ENCODE peak calls at places on chromosomes 6 and 20, in four cellular contexts. One of them, this sample, is unnamed.

GRCh38 chr6:108797951-108798671 is 50.1 kb upstream of the ARMC2 start:
- DNase-seq in astrocyte of the spinal cord: no peak
- DNase-seq in mesendoderm: no peak
- DNase-seq in AG08396: no peak
- DNase-seq in this sample: no peak

GRCh38 chr6:112296122-112296521 is 41.8 kb upstream of the LAMA4 start:
- DNase-seq in AG08396: peak
- DNase-seq in mesendoderm: peak
- DNase-seq in astrocyte of the spinal cord: peak
- DNase-seq in this sample: no peak

GRCh38 chr6:42278131-42278853 is 60.6 kb upstream of the MRPS10 start:
- DNase-seq in AG08396: no peak
- DNase-seq in mesendoderm: no peak
- DNase-seq in astrocyte of the spinal cord: no peak
- DNase-seq in this sample: no peak

GRCh38 chr6:76481101-76481500 is 408.6 kb upstream of the IMPG1 start:
- DNase-seq in astrocyte of the spinal cord: no peak
- DNase-seq in AG08396: no peak
- DNase-seq in mesendoderm: peak
- DNase-seq in this sample: no peak

GRCh38 chr6:21679761-21680265 is 86.3 kb downstream of the SOX4 start:
- DNase-seq in AG08396: peak
- DNase-seq in mesendoderm: peak
- DNase-seq in astrocyte of the spinal cord: peak
- DNase-seq in this sample: no peak

GRCh38 chr6:157562997-157563396 is 182.0 kb downstream of the ZDHHC14 start:
- DNase-seq in AG08396: no peak
- DNase-seq in mesendoderm: no peak
- DNase-seq in astrocyte of the spinal cord: no peak
- DNase-seq in this sample: no peak

GRCh38 chr6:87105823-87106222 is 10.9 kb upstream of the CGA start:
- DNase-seq in AG08396: no peak
- DNase-seq in mesendoderm: no peak
- DNase-seq in astrocyte of the spinal cord: peak
- DNase-seq in this sample: no peak

GRCh38 chr6:15420959-15421438 is 175.1 kb downstream of the JARID2 start:
- DNase-seq in astrocyte of the spinal cord: no peak
- DNase-seq in mesendoderm: peak
- DNase-seq in AG08396: no peak
- DNase-seq in this sample: no peak

GRCh38 chr20:50376888-50377459 is 133.2 kb upstream of the PTPN1 start:
- DNase-seq in AG08396: no peak
- DNase-seq in mesendoderm: no peak
- DNase-seq in astrocyte of the spinal cord: no peak
- DNase-seq in this sample: no peak

GRCh38 chr6:2147737-2148448 is 97.5 kb downstream of the GMDS start:
- DNase-seq in AG08396: no peak
- DNase-seq in mesendoderm: no peak
- DNase-seq in astrocyte of the spinal cord: peak
- DNase-seq in this sample: no peak

GRCh38 chr6:108544586-108544985 is 16.1 kb upstream of the FOXO3 start:
- DNase-seq in mesendoderm: peak
- DNase-seq in AG08396: peak
- DNase-seq in astrocyte of the spinal cord: no peak
- DNase-seq in this sample: no peak

GRCh38 chr6:56962451-56962850 is 7.5 kb downstream of the BEND6 start:
- DNase-seq in astrocyte of the spinal cord: peak
- DNase-seq in AG08396: no peak
- DNase-seq in mesendoderm: no peak
- DNase-seq in this sample: no peak

GRCh38 chr6:135221505-135221904 is 40.4 kb downstream of the MYB start:
- DNase-seq in AG08396: no peak
- DNase-seq in astrocyte of the spinal cord: no peak
- DNase-seq in mesendoderm: no peak
- DNase-seq in this sample: no peak

GRCh38 chr6:90028080-90028778 is 134.0 kb downstream of the GJA10 start:
- DNase-seq in mesendoderm: no peak
- DNase-seq in AG08396: no peak
- DNase-seq in astrocyte of the spinal cord: no peak
- DNase-seq in this sample: no peak

GRCh38 chr20:36493801-36494114 is 47.6 kb upstream of the MYL9 start:
- DNase-seq in mesendoderm: no peak
- DNase-seq in AG08396: peak
- DNase-seq in astrocyte of the spinal cord: peak
- DNase-seq in this sample: no peak

GRCh38 chr20:13494019-13494418 is 144.7 kb downstream of the TASP1 start:
- DNase-seq in AG08396: no peak
- DNase-seq in astrocyte of the spinal cord: no peak
- DNase-seq in mesendoderm: no peak
- DNase-seq in this sample: no peak

GRCh38 chr20:61953789-61954125 is 111.9 kb downstream of the TAF4 start:
- DNase-seq in mesendoderm: no peak
- DNase-seq in AG08396: no peak
- DNase-seq in astrocyte of the spinal cord: no peak
- DNase-seq in this sample: no peak

GRCh38 chr20:63082308-63082938 is 75.7 kb upstream of the BHLHE23 start:
- DNase-seq in mesendoderm: peak
- DNase-seq in AG08396: peak
- DNase-seq in astrocyte of the spinal cord: peak
- DNase-seq in this sample: no peak

GRCh38 chr20:57378646-57379262 is 12.4 kb upstream of the RBM38 start:
- DNase-seq in astrocyte of the spinal cord: no peak
- DNase-seq in mesendoderm: no peak
- DNase-seq in AG08396: no peak
- DNase-seq in this sample: no peak

GRCh38 chr6:75402296-75402695 is 91.3 kb downstream of the FILIP1 start:
- DNase-seq in mesendoderm: no peak
- DNase-seq in AG08396: peak
- DNase-seq in astrocyte of the spinal cord: peak
- DNase-seq in this sample: no peak

GRCh38 chr6:13923527-13924145 is 1.1 kb upstream of the RNF182 start:
- DNase-seq in mesendoderm: peak
- DNase-seq in astrocyte of the spinal cord: peak
- DNase-seq in AG08396: peak
- DNase-seq in this sample: no peak

GRCh38 chr6:259901-260508 is 32.3 kb upstream of the DUSP22 start:
- DNase-seq in astrocyte of the spinal cord: no peak
- DNase-seq in AG08396: no peak
- DNase-seq in mesendoderm: no peak
- DNase-seq in this sample: no peak

GRCh38 chr6:52574709-52575489 is 2.0 kb downstream of the TRAM2 start:
- DNase-seq in mesendoderm: no peak
- DNase-seq in AG08396: peak
- DNase-seq in astrocyte of the spinal cord: no peak
- DNase-seq in this sample: peak

GRCh38 chr6:149114167-149114566 is 203.3 kb upstream of the TAB2 start:
- DNase-seq in astrocyte of the spinal cord: no peak
- DNase-seq in AG08396: no peak
- DNase-seq in mesendoderm: no peak
- DNase-seq in this sample: no peak

GRCh38 chr6:6622557-6622956 is 34.0 kb downstream of the LY86 start:
- DNase-seq in astrocyte of the spinal cord: no peak
- DNase-seq in AG08396: no peak
- DNase-seq in mesendoderm: no peak
- DNase-seq in this sample: no peak

GRCh38 chr6:84462697-84463096 is 235.3 kb upstream of the CEP162 start:
- DNase-seq in mesendoderm: no peak
- DNase-seq in AG08396: no peak
- DNase-seq in astrocyte of the spinal cord: peak
- DNase-seq in this sample: no peak

GRCh38 chr6:82183642-82184282 is 63.8 kb downstream of the IBTK start:
- DNase-seq in mesendoderm: no peak
- DNase-seq in astrocyte of the spinal cord: no peak
- DNase-seq in AG08396: no peak
- DNase-seq in this sample: no peak

GRCh38 chr20:13302647-13303425 is 81.8 kb downstream of the ISM1 start:
- DNase-seq in mesendoderm: peak
- DNase-seq in astrocyte of the spinal cord: peak
- DNase-seq in AG08396: peak
- DNase-seq in this sample: no peak

GRCh38 chr6:6474170-6474920 is 114.2 kb upstream of the LY86 start:
- DNase-seq in astrocyte of the spinal cord: no peak
- DNase-seq in AG08396: no peak
- DNase-seq in mesendoderm: peak
- DNase-seq in this sample: no peak

GRCh38 chr6:20013485-20013884 is 176.3 kb downstream of the ID4 start:
- DNase-seq in astrocyte of the spinal cord: no peak
- DNase-seq in mesendoderm: no peak
- DNase-seq in AG08396: no peak
- DNase-seq in this sample: no peak

GRCh38 chr6:7469696-7470095 is 71.8 kb upstream of the DSP start:
- DNase-seq in mesendoderm: no peak
- DNase-seq in AG08396: no peak
- DNase-seq in astrocyte of the spinal cord: no peak
- DNase-seq in this sample: no peak

GRCh38 chr6:145502417-145502816 is 232.9 kb downstream of the EPM2A start:
- DNase-seq in mesendoderm: no peak
- DNase-seq in AG08396: no peak
- DNase-seq in astrocyte of the spinal cord: no peak
- DNase-seq in this sample: no peak

GRCh38 chr6:35385457-35386202 is 43.3 kb downstream of the PPARD start:
- DNase-seq in mesendoderm: no peak
- DNase-seq in AG08396: no peak
- DNase-seq in astrocyte of the spinal cord: peak
- DNase-seq in this sample: no peak

GRCh38 chr6:54579011-54579410 is 267.6 kb upstream of the FAM83B start:
- DNase-seq in astrocyte of the spinal cord: no peak
- DNase-seq in mesendoderm: peak
- DNase-seq in AG08396: no peak
- DNase-seq in this sample: no peak

This sample was measured in stimulated activated naive B cell treated with anti-CD40 and anti-IgM and Interleukin-4, amounts not matched to agents 10 μg/mL and 1 μg/mL and 100 μg/mL, for 72 hours.